ENCODE peak calls at places on chromosomes 6 and 20, in eight cellular contexts. T is GM13977; H is immature natural killer cell; C is T-helper 9 cell; Z is HEK293T; Q is CD4-positive, alpha-beta T cell; L is hepatocyte; M is NCI-H1930. A is an unnamed sample.

GRCh38 chr6:164859791-164860190 is 449.6 kb downstream of the C6orf118 start:
- DNase-seq in C (no peak), L (no peak), H (no peak), Z (no peak), M (no peak), Q (no peak), T (no peak), A (no peak)

GRCh38 chr6:20242397-20242796 is 30.1 kb upstream of the MBOAT1 start:
- DNase-seq in H (no peak), M (no peak), Q (no peak), T (no peak), Z (no peak), C (no peak), L (no peak), A (no peak)

GRCh38 chr6:160137989-160138835 is 16.6 kb downstream of the SLC22A1 start:
- DNase-seq in Z (peak), H (peak), C (peak), T (peak), L (peak), M (no peak), Q (peak), A (peak)

GRCh38 chr20:11814276-11814675 is 103.4 kb upstream of the BTBD3 start:
- DNase-seq in C (no peak), Z (no peak), H (no peak), T (no peak), L (no peak), Q (no peak), M (no peak), A (no peak)

GRCh38 chr6:43436577-43437282 is 9.4 kb downstream of the ABCC10 start:
- DNase-seq in C (no peak), H (no peak), L (peak), M (no peak), Z (no peak), Q (no peak), T (no peak), A (no peak)

GRCh38 chr6:142416179-142416578 is 114.4 kb downstream of the ADGRG6 start:
- DNase-seq in Q (no peak), C (no peak), Z (no peak), T (no peak), H (no peak), L (peak), M (no peak), A (no peak)

GRCh38 chr6:107491059-107491609 is 1.2 kb downstream of the SOBP start:
- DNase-seq in C (no peak), M (no peak), Q (no peak), Z (peak), L (peak), H (no peak), T (peak), A (no peak)

GRCh38 chr6:154909821-154910220 is 85.3 kb upstream of the TIAM2 start:
- DNase-seq in H (no peak), T (no peak), C (no peak), Q (no peak), Z (no peak), L (no peak), M (no peak), A (no peak)

GRCh38 chr6:163485388-163485851 is 70.9 kb downstream of the QKI start:
- DNase-seq in Q (no peak), H (no peak), C (no peak), T (no peak), Z (no peak), L (no peak), M (no peak), A (no peak)

GRCh38 chr6:45310118-45310788 is 17.9 kb upstream of the RUNX2 start:
- DNase-seq in C (peak), Z (no peak), L (no peak), M (no peak), H (peak), Q (peak), T (no peak), A (no peak)

GRCh38 chr20:382291-383115 is 1.9 kb downstream of the TRIB3 start:
- DNase-seq in L (no peak), Q (no peak), C (no peak), T (no peak), M (no peak), Z (no peak), H (no peak), A (peak)

GRCh38 chr20:50322703-50323131 is 132.1 kb downstream of the CEBPB start:
- DNase-seq in T (no peak), C (no peak), Q (no peak), H (no peak), M (no peak), L (no peak), Z (no peak), A (no peak)

GRCh38 chr20:13644010-13644409 is 5.3 kb upstream of the TASP1 start:
- DNase-seq in M (no peak), Z (no peak), H (no peak), L (no peak), Q (no peak), C (no peak), T (no peak), A (no peak)

GRCh38 chr20:43919686-43920403 is 5.2 kb downstream of the TOX2 start:
- DNase-seq in H (no peak), M (no peak), C (no peak), L (no peak), Z (no peak), Q (no peak), T (no peak), A (no peak)

GRCh38 chr6:89297695-89298351 is 17.3 kb downstream of the GABRR2 start:
- DNase-seq in T (peak), L (peak), M (no peak), Q (peak), H (peak), Z (no peak), C (peak), A (peak)

GRCh38 chr6:15296735-15297134 is 50.9 kb downstream of the JARID2 start:
- DNase-seq in C (no peak), T (peak), H (peak), L (no peak), Q (no peak), Z (no peak), M (no peak), A (no peak)

GRCh38 chr6:32198345-32198696 is 5.9 kb upstream of the GPSM3 start:
- DNase-seq in H (no peak), Q (no peak), T (no peak), L (no peak), Z (no peak), C (no peak), M (no peak), A (no peak)

GRCh38 chr6:18632670-18633410 is 245.7 kb downstream of the RNF144B start:
- DNase-seq in L (no peak), Z (no peak), H (no peak), C (no peak), M (no peak), Q (no peak), T (no peak), A (no peak)

GRCh38 chr6:39224523-39225182 is 4.6 kb downstream of the KCNK5 start:
- DNase-seq in C (no peak), T (no peak), M (no peak), H (no peak), L (no peak), Z (no peak), Q (no peak), A (no peak)

GRCh38 chr6:44430322-44430721 is 42.8 kb downstream of the CDC5L start:
- DNase-seq in Z (no peak), Q (no peak), H (no peak), M (no peak), T (no peak), C (no peak), L (no peak), A (no peak)